ENCODE peak calls at places on chromosome 19, in four cellular contexts. K, O, E and I are unnamed samples.

GRCh38 chr19:42471554-42472249 is 29.0 kb upstream of the CXCL17 start:
- DNase-seq in K (no peak), O (no peak), E (no peak), I (no peak)

GRCh38 chr19:47633516-47633915 is 24.6 kb downstream of the BICRA start:
- DNase-seq in K (no peak), O (no peak), E (peak; percentile 44), I (no peak)

GRCh38 chr19:33819875-33820781 is 23.5 kb downstream of the KCTD15 start:
- DNase-seq in K (peak; percentile 76), O (no peak), E (peak; percentile 53), I (peak; percentile 83)

GRCh38 chr19:13864513-13865242 is 12.3 kb upstream of the NANOS3 start:
- DNase-seq in K (no peak), O (no peak), E (no peak), I (no peak)

GRCh38 chr19:491146-491741 is 5.0 kb upstream of the MADCAM1 start:
- DNase-seq in K (peak; percentile 70), O (no peak), E (peak; percentile 34), I (peak; percentile 60)

GRCh38 chr19:5394907-5395505 is 54.4 kb upstream of the PTPRS start:
- DNase-seq in K (no peak), O (no peak), E (no peak), I (peak; percentile 60)

GRCh38 chr19:8373867-8374813 is 10.2 kb downstream of the ANGPTL4 start:
- DNase-seq in K (peak; percentile 70), O (no peak), E (peak; percentile 98), I (no peak)

GRCh38 chr19:21680026-21680425 is 87.4 kb downstream of the ZNF100 start:
- DNase-seq in K (no peak), O (no peak), E (no peak), I (no peak)

GRCh38 chr19:8392017-8392591 is 1.9 kb downstream of the RAB11B start:
- DNase-seq in K (no peak), O (no peak), E (no peak), I (no peak)

GRCh38 chr19:43908659-43909058 is 26.4 kb downstream of the ZNF45 start:
- DNase-seq in K (no peak), O (no peak), E (no peak), I (no peak)

GRCh38 chr19:14479985-14480694 is 5.0 kb upstream of the PTGER1 start:
- DNase-seq in K (peak; percentile 77), O (no peak), E (no peak), I (peak; percentile 94)

DNA sequence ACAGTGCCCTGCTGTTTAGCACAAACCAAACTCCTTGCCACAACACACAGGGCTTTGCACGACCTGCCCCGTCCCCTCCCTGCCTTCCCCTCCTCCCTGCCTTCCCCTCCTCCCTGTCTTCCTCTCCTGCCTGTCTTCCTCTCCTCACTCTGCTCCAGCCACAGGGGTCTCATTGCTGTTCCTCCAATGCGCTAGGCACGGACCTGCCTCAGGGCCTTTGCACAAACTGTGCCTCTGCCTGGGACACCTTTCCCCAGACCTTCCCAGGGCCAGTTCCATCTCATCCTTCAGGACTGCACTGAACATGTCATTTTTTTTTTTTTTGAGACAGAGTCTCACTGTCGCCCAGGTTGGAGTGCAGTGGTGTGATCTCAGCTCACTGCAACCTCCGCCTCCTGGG is 1.8 kb upstream of the CREB3L3 start:
- DNase-seq in K (no peak), O (no peak), E (no peak), I (no peak)
- TF ChIP-seq ATF2 in K (no peak), O (no peak), E (no peak), I (no peak)

GRCh38 chr19:36652958-36653357 is 13.7 kb downstream of the ZNF461 start:
- DNase-seq in K (no peak), O (no peak), E (no peak), I (no peak)
- TF ChIP-seq ESRRA in K (no peak), O (no peak), E (no peak), I (no peak)

GRCh38 chr19:45994989-45995714 is at the start of gene CCDC61:
- DNase-seq in K (peak; percentile 99), O (peak; percentile 99), E (peak; percentile 99), I (peak; percentile 97)
- TF ChIP-seq CTCF in K (no peak), O (no peak), E (no peak), I (no peak)

DNA sequence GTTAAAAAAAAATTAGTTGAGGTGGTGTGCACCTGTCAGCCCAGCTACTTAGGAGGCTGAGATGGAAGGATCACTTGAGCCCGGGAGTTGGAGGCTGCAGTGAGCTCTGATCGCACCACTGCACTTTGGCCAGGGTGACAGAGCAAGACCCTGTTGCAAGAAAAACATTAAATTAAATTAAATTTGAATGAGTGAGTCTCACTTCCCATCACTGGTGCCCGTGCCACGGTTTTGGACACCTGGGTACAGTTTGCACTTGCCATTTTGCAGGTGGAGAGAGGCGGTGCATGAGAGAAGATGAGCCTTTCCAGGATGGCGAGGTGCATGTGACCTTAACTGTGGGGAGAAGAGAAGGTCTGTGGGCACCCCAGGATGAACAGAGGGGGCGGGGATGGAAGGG is 60.3 kb upstream of the ZNF536 start:
- DNase-seq in K (no peak), O (no peak), E (no peak), I (no peak)
- TF ChIP-seq ATF2 in K (no peak), O (no peak), E (no peak), I (no peak)